ENCODE peak calls at places on chromosomes 1 and 21, in nine cellular contexts. Q is KBM-7; E is activated naive CD4-positive, alpha-beta T cell treated with anti-CD3 and anti-CD28 coated beads for 36 hours; M is aorta; A is natural killer cell treated with Interleukin-12 subunit alpha and Interleukin-12 subunit beta and Interleukin-15 and Interleukin-18, amount 100 ng/mL, for 72 hours; K is cardiac fibroblast; I is IMR-90; T is heart right ventricle; N is stimulated activated CD4-positive, alpha-beta T cell treated with anti-CD3 and anti-CD28 coated beads, Interleukin-4, amount 100 ng/mL, for 1 hour. V is an unnamed sample.

GRCh38 chr1:221902961-221903360 is 161.1 kb upstream of the DUSP10 start:
- DNase-seq in Q (no peak), E (no peak), M (no peak), A (no peak), K (no peak), I (no peak), T (no peak), N (no peak), V (no peak)

GRCh38 chr21:35252831-35253230 is 203.7 kb upstream of the RUNX1 start:
- DNase-seq in Q (no peak), E (peak), M (no peak), A (no peak), K (no peak), I (peak), T (no peak), N (no peak), V (peak)

GRCh38 chr1:21325231-21325718 is 35.0 kb upstream of the ECE1 start:
- DNase-seq in Q (no peak), E (peak), M (no peak), A (no peak), K (no peak), I (no peak), T (no peak), N (no peak), V (no peak)

GRCh38 chr1:225766967-225767413 is 10.6 kb upstream of the SRP9 start:
- DNase-seq in Q (no peak), E (no peak), M (peak), A (no peak), K (peak), I (peak), T (no peak), N (no peak), V (peak)

GRCh38 chr1:94602312-94602711 is 60.8 kb upstream of the F3 start:
- DNase-seq in Q (peak), E (no peak), M (no peak), A (peak), K (peak), I (peak), T (no peak), N (no peak), V (no peak)

GRCh38 chr1:226639631-226640061 is 91.1 kb downstream of the STUM start:
- DNase-seq in Q (no peak), E (no peak), M (peak), A (peak), K (no peak), I (no peak), T (no peak), N (no peak), V (no peak)

GRCh38 chr1:110433803-110434202 is 17.1 kb upstream of the PROK1 start:
- DNase-seq in Q (peak), E (no peak), M (no peak), A (no peak), K (peak), I (peak), T (peak), N (no peak), V (peak)

GRCh38 chr1:6521502-6521901 is 30.0 kb upstream of the PLEKHG5 start:
- DNase-seq in Q (no peak), E (no peak), M (no peak), A (no peak), K (no peak), I (peak), T (no peak), N (no peak), V (no peak)

GRCh38 chr1:182955596-182956588 is 2.9 kb upstream of the SHCBP1L start:
- DNase-seq in Q (no peak), E (no peak), M (no peak), A (no peak), K (peak), I (peak), T (no peak), N (no peak), V (peak)

GRCh38 chr1:152582647-152583046 is 2.3 kb upstream of the LCE3D start:
- DNase-seq in Q (no peak), E (no peak), M (no peak), A (no peak), K (no peak), I (peak), T (no peak), N (no peak), V (no peak)

GRCh38 chr1:61107638-61108037 is 25.3 kb downstream of the NFIA start:
- DNase-seq in Q (no peak), E (no peak), M (no peak), A (no peak), K (no peak), I (no peak), T (no peak), N (no peak), V (no peak)

GRCh38 chr1:8937701-8938100 is 8.0 kb upstream of the CA6 start:
- DNase-seq in Q (no peak), E (no peak), M (no peak), A (no peak), K (peak), I (no peak), T (no peak), N (no peak), V (peak)

GRCh38 chr1:155171836-155172731 is 1.0 kb downstream of the KRTCAP2 start:
- DNase-seq in Q (no peak), E (no peak), M (no peak), A (no peak), K (no peak), I (no peak), T (no peak), N (no peak), V (no peak)

GRCh38 chr1:19313961-19314882 is 2.1 kb downstream of the SLC66A1 start:
- DNase-seq in Q (no peak), E (no peak), M (no peak), A (no peak), K (no peak), I (no peak), T (no peak), N (no peak), V (no peak)

GRCh38 chr1:246860401-246860800 is 71.3 kb downstream of the AHCTF1 start:
- DNase-seq in Q (no peak), E (no peak), M (no peak), A (no peak), K (no peak), I (peak), T (no peak), N (no peak), V (no peak)

GRCh38 chr1:18062180-18062579 is 45.4 kb upstream of the IGSF21 start:
- DNase-seq in Q (no peak), E (no peak), M (no peak), A (no peak), K (no peak), I (no peak), T (no peak), N (no peak), V (no peak)

GRCh38 chr1:41340655-41341364 is 20.4 kb upstream of the FOXO6 start:
- DNase-seq in Q (no peak), E (no peak), M (no peak), A (no peak), K (no peak), I (no peak), T (no peak), N (no peak), V (no peak)

GRCh38 chr1:151326619-151327222 is 495 bp downstream of the PI4KB start:
- DNase-seq in Q (peak), E (peak), M (peak), A (peak), K (peak), I (peak), T (no peak), N (peak), V (peak)

GRCh38 chr1:12505176-12505575 is 112.8 kb downstream of the DHRS3 start:
- DNase-seq in Q (no peak), E (no peak), M (no peak), A (no peak), K (no peak), I (no peak), T (no peak), N (no peak), V (no peak)

GRCh38 chr1:154791292-154792278 is 78.5 kb downstream of the KCNN3 start:
- DNase-seq in Q (peak), E (peak), M (no peak), A (no peak), K (peak), I (peak), T (no peak), N (peak), V (peak)

GRCh38 chr1:37792943-37793686 is 532 bp upstream of the MANEAL start:
- DNase-seq in Q (no peak), E (no peak), M (no peak), A (no peak), K (no peak), I (no peak), T (no peak), N (no peak), V (no peak)

GRCh38 chr1:175126347-175126746 is 58.7 kb downstream of the TNN start:
- DNase-seq in Q (no peak), E (no peak), M (no peak), A (no peak), K (peak), I (no peak), T (no peak), N (no peak), V (peak)

GRCh38 chr1:11946647-11947046 is 12.1 kb downstream of the PLOD1 start:
- DNase-seq in Q (no peak), E (no peak), M (no peak), A (no peak), K (no peak), I (no peak), T (no peak), N (no peak), V (no peak)

GRCh38 chr1:19013826-19014548 is 57.5 kb upstream of the IFFO2 start:
- DNase-seq in Q (no peak), E (no peak), M (no peak), A (no peak), K (no peak), I (no peak), T (no peak), N (no peak), V (no peak)

GRCh38 chr1:26597629-26598039 is 68.1 kb downstream of the RPS6KA1 start:
- DNase-seq in Q (peak), E (no peak), M (no peak), A (no peak), K (peak), I (peak), T (no peak), N (no peak), V (peak)

GRCh38 chr1:215599418-215599817 is 32.3 kb downstream of the KCTD3 start:
- DNase-seq in Q (peak), E (no peak), M (no peak), A (no peak), K (peak), I (peak), T (no peak), N (no peak), V (peak)

GRCh38 chr1:32285658-32286057 is 6.2 kb upstream of the HDAC1 start:
- DNase-seq in Q (no peak), E (no peak), M (no peak), A (no peak), K (no peak), I (no peak), T (no peak), N (no peak), V (no peak)

GRCh38 chr1:181391297-181391905 is 91.9 kb upstream of the CACNA1E start:
- DNase-seq in Q (no peak), E (no peak), M (no peak), A (no peak), K (no peak), I (no peak), T (no peak), N (no peak), V (no peak)

GRCh38 chr1:42922687-42923366 is 35.8 kb downstream of the SLC2A1 start:
- DNase-seq in Q (peak), E (peak), M (no peak), A (peak), K (peak), I (peak), T (no peak), N (no peak), V (peak)

GRCh38 chr1:243230914-243231313 is 24.2 kb downstream of the CEP170 start:
- DNase-seq in Q (peak), E (no peak), M (no peak), A (no peak), K (peak), I (peak), T (no peak), N (no peak), V (peak)

GRCh38 chr1:40438391-40439015 is 11.8 kb upstream of the ZFP69B start:
- DNase-seq in Q (peak), E (peak), M (no peak), A (no peak), K (peak), I (peak), T (no peak), N (no peak), V (peak)

GRCh38 chr1:18452550-18452949 is 28.2 kb upstream of the KLHDC7A start:
- DNase-seq in Q (peak), E (peak), M (no peak), A (no peak), K (peak), I (no peak), T (no peak), N (no peak), V (no peak)

GRCh38 chr1:179955318-179955638 is 668 bp downstream of the CEP350 start:
- DNase-seq in Q (peak), E (no peak), M (no peak), A (no peak), K (no peak), I (peak), T (no peak), N (no peak), V (peak)

GRCh38 chr1:62746086-62746808 is 37.7 kb upstream of the ATG4C start:
- DNase-seq in Q (peak), E (no peak), M (no peak), A (no peak), K (peak), I (peak), T (no peak), N (no peak), V (peak)

GRCh38 chr1:208595236-208595635 is 351.1 kb upstream of the PLXNA2 start:
- DNase-seq in Q (no peak), E (no peak), M (no peak), A (no peak), K (no peak), I (no peak), T (no peak), N (no peak), V (no peak)

GRCh38 chr1:77926561-77927357 is 38.3 kb downstream of the NEXN start:
- DNase-seq in Q (no peak), E (no peak), M (no peak), A (no peak), K (no peak), I (no peak), T (no peak), N (no peak), V (no peak)

GRCh38 chr1:1349256-1350012 is at the start of gene DVL1:
- DNase-seq in Q (no peak), E (peak), M (peak), A (peak), K (peak), I (peak), T (peak), N (peak), V (peak)

GRCh38 chr1:13994386-13994785 is 294.4 kb downstream of the PRDM2 start:
- DNase-seq in Q (no peak), E (no peak), M (no peak), A (no peak), K (no peak), I (no peak), T (no peak), N (no peak), V (no peak)